ENCODE peak calls at places on chromosomes 16 and 17, in six cellular contexts. One of them, this sample, is unnamed.

GRCh38 chr17:32192379-32192778 is 50.1 kb downstream of the RHOT1 start:
- ATAC-seq in upper lobe of left lung: no peak
- ATAC-seq in GM12878: no peak
- ATAC-seq in HepG2: no peak
- ATAC-seq in A549: no peak
- ATAC-seq in K562: no peak
- ATAC-seq in this sample: no peak

GRCh38 chr17:33205552-33205951 is 87.5 kb downstream of the ASIC2 start:
- ATAC-seq in upper lobe of left lung: no peak
- ATAC-seq in GM12878: no peak
- ATAC-seq in HepG2: no peak
- ATAC-seq in A549: no peak
- ATAC-seq in K562: peak; percentile 44
- ATAC-seq in this sample: no peak

GRCh38 chr17:76642994-76643393 is 563 bp downstream of the ST6GALNAC1 start:
- ATAC-seq in upper lobe of left lung: no peak
- ATAC-seq in GM12878: no peak
- ATAC-seq in HepG2: no peak
- ATAC-seq in A549: no peak
- ATAC-seq in K562: peak; percentile 53
- ATAC-seq in this sample: no peak

GRCh38 chr17:12773153-12773552 is 16.1 kb upstream of the ARHGAP44 start:
- ATAC-seq in upper lobe of left lung: no peak
- ATAC-seq in GM12878: no peak
- ATAC-seq in HepG2: no peak
- ATAC-seq in A549: no peak
- ATAC-seq in K562: no peak
- ATAC-seq in this sample: no peak

GRCh38 chr16:73480381-73480780 is 432.5 kb upstream of the ZFHX3 start:
- ATAC-seq in upper lobe of left lung: no peak
- ATAC-seq in GM12878: no peak
- ATAC-seq in HepG2: no peak
- ATAC-seq in A549: no peak
- ATAC-seq in K562: no peak
- ATAC-seq in this sample: no peak

GRCh38 chr16:104355-104754 is 26.3 kb downstream of the MPG start:
- ATAC-seq in upper lobe of left lung: no peak
- ATAC-seq in GM12878: no peak
- ATAC-seq in HepG2: no peak
- ATAC-seq in A549: no peak
- ATAC-seq in K562: no peak
- ATAC-seq in this sample: no peak

GRCh38 chr16:85851034-85851780 is 47.8 kb upstream of the IRF8 start:
- ATAC-seq in upper lobe of left lung: no peak
- ATAC-seq in GM12878: peak; percentile 79
- ATAC-seq in HepG2: no peak
- ATAC-seq in A549: no peak
- ATAC-seq in K562: peak; percentile 49
- ATAC-seq in this sample: no peak

GRCh38 chr17:79269620-79270019 is 195.0 kb downstream of the ENGASE start:
- ATAC-seq in upper lobe of left lung: no peak
- ATAC-seq in GM12878: no peak
- ATAC-seq in HepG2: no peak
- ATAC-seq in A549: no peak
- ATAC-seq in K562: no peak
- ATAC-seq in this sample: no peak

GRCh38 chr17:80323982-80324381 is 63.3 kb downstream of the RNF213 start:
- ATAC-seq in upper lobe of left lung: no peak
- ATAC-seq in GM12878: no peak
- ATAC-seq in HepG2: no peak
- ATAC-seq in A549: no peak
- ATAC-seq in K562: no peak
- ATAC-seq in this sample: no peak

GRCh38 chr16:31134625-31135534 is 647 bp downstream of the PRSS8 start:
- ATAC-seq in upper lobe of left lung: peak; percentile 25
- ATAC-seq in GM12878: peak; percentile 42
- ATAC-seq in HepG2: peak; percentile 37
- ATAC-seq in A549: no peak
- ATAC-seq in K562: peak; percentile 81
- ATAC-seq in this sample: no peak

GRCh38 chr17:77322534-77323412 is 182.0 kb downstream of the SEC14L1 start:
- ATAC-seq in upper lobe of left lung: peak; percentile 58
- ATAC-seq in GM12878: peak; percentile 22
- ATAC-seq in HepG2: peak; percentile 85
- ATAC-seq in A549: peak; percentile 59
- ATAC-seq in K562: peak; percentile 68
- ATAC-seq in this sample: peak; percentile 76

GRCh38 chr17:55572139-55572538 is 60.9 kb upstream of the SMIM36 start:
- ATAC-seq in upper lobe of left lung: no peak
- ATAC-seq in GM12878: no peak
- ATAC-seq in HepG2: no peak
- ATAC-seq in A549: no peak
- ATAC-seq in K562: no peak
- ATAC-seq in this sample: no peak

GRCh38 chr16:20114356-20114755 is 40.7 kb upstream of the GPR139 start:
- ATAC-seq in upper lobe of left lung: no peak
- ATAC-seq in GM12878: no peak
- ATAC-seq in HepG2: no peak
- ATAC-seq in A549: peak; percentile 93
- ATAC-seq in K562: no peak
- ATAC-seq in this sample: no peak

GRCh38 chr16:27408602-27409031 is 6.6 kb downstream of the IL21R start:
- ATAC-seq in upper lobe of left lung: no peak
- ATAC-seq in GM12878: peak; percentile 17
- ATAC-seq in HepG2: no peak
- ATAC-seq in A549: no peak
- ATAC-seq in K562: no peak
- ATAC-seq in this sample: no peak

GRCh38 chr16:12535535-12536411 is 267.9 kb downstream of the CPPED1 start:
- ATAC-seq in upper lobe of left lung: no peak
- ATAC-seq in GM12878: peak; percentile 79
- ATAC-seq in HepG2: peak; percentile 59
- ATAC-seq in A549: no peak
- ATAC-seq in K562: peak; percentile 53
- ATAC-seq in this sample: no peak

GRCh38 chr17:46154151-46154816 is 38.9 kb downstream of the KANSL1 start:
- ATAC-seq in upper lobe of left lung: no peak
- ATAC-seq in GM12878: no peak
- ATAC-seq in HepG2: no peak
- ATAC-seq in A549: peak; percentile 17
- ATAC-seq in K562: peak; percentile 4
- ATAC-seq in this sample: no peak

GRCh38 chr16:49638696-49639629 is 216.9 kb downstream of the ZNF423 start:
- ATAC-seq in upper lobe of left lung: peak; percentile 1
- ATAC-seq in GM12878: no peak
- ATAC-seq in HepG2: peak; percentile 10
- ATAC-seq in A549: no peak
- ATAC-seq in K562: no peak
- ATAC-seq in this sample: peak; percentile 26

GRCh38 chr17:66177048-66177447 is 14.9 kb downstream of the CEP112 start:
- ATAC-seq in upper lobe of left lung: no peak
- ATAC-seq in GM12878: no peak
- ATAC-seq in HepG2: no peak
- ATAC-seq in A549: no peak
- ATAC-seq in K562: no peak
- ATAC-seq in this sample: no peak

GRCh38 chr16:65832269-65832668 is 534.2 kb upstream of the CDH5 start:
- ATAC-seq in upper lobe of left lung: no peak
- ATAC-seq in GM12878: no peak
- ATAC-seq in HepG2: peak; percentile 54
- ATAC-seq in A549: no peak
- ATAC-seq in K562: peak; percentile 39
- ATAC-seq in this sample: no peak

GRCh38 chr16:2529061-2529931 is 1.9 kb downstream of the CEMP1 start:
- ATAC-seq in upper lobe of left lung: no peak
- ATAC-seq in GM12878: no peak
- ATAC-seq in HepG2: no peak
- ATAC-seq in A549: no peak
- ATAC-seq in K562: no peak
- ATAC-seq in this sample: no peak

GRCh38 chr17:19650826-19651225 is 2.3 kb downstream of the ALDH3A2 start:
- ATAC-seq in upper lobe of left lung: no peak
- ATAC-seq in GM12878: no peak
- ATAC-seq in HepG2: no peak
- ATAC-seq in A549: no peak
- ATAC-seq in K562: no peak
- ATAC-seq in this sample: no peak

GRCh38 chr17:19651461-19652238 is 3.1 kb downstream of the ALDH3A2 start:
- ATAC-seq in upper lobe of left lung: no peak
- ATAC-seq in GM12878: no peak
- ATAC-seq in HepG2: no peak
- ATAC-seq in A549: no peak
- ATAC-seq in K562: no peak
- ATAC-seq in this sample: no peak

GRCh38 chr17:19647697-19648474 is 665 bp upstream of the ALDH3A2 start:
- ATAC-seq in upper lobe of left lung: peak; percentile 73
- ATAC-seq in GM12878: peak; percentile 60
- ATAC-seq in HepG2: peak; percentile 5
- ATAC-seq in A549: peak; percentile 71
- ATAC-seq in K562: no peak
- ATAC-seq in this sample: peak; percentile 58

GRCh38 chr17:19646788-19647696 is 1.5 kb upstream of the ALDH3A2 start:
- ATAC-seq in upper lobe of left lung: no peak
- ATAC-seq in GM12878: no peak
- ATAC-seq in HepG2: no peak
- ATAC-seq in A549: no peak
- ATAC-seq in K562: no peak
- ATAC-seq in this sample: no peak

DNA sequence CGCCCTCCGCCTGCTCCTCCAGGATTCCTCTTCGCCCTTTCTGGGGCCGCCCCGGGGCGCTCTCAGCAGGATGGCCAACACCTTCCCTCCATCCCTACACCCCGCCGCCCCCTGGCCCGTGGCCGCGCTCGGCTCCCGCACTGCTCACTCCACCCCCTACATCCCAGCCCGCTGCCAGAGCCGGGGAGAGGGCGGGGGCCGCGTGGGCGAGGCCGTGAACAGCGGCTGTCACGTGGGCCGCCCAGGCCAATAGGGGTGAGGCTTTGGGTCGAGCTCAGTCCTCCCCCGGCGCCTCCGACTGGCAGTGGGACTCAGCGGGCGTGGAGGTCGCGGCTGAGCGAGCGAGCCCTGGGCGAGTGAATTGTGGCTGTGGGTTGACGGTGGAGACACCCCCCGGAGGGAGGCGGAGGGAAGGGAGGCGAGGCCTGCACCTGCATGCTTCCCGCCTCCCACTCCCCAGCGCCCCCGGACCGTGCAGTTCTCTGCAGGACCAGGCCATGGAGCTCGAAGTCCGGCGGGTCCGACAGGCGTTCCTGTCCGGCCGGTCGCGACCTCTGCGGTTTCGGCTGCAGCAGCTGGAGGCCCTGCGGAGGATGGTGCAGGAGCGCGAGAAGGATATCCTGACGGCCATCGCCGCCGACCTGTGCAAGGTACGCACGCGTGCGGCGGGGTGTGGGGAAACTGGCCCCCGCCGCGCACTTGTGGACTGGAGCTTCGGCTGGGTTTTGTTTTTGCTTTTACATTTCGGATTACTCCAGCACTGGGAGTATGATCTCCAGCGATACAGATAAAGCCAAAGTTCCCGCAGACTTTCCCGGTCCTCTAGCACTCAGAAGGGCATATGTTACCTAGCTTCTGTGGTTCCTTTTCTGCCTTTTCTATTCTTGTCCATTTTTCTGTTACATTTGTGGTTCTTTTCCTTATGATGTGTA is at the start of gene ALDH3A2:
- ATAC-seq in upper lobe of left lung: peak; percentile 99
- ATAC-seq in GM12878: peak; percentile 98
- ATAC-seq in HepG2: peak; percentile 94
- ATAC-seq in A549: peak; percentile 89
- ATAC-seq in K562: peak; percentile 98
- ATAC-seq in this sample: peak; percentile 99
- TF ChIP-seq EP300 in upper lobe of left lung: no peak
- TF ChIP-seq EP300 in GM12878: no peak
- TF ChIP-seq EP300 in HepG2: peak; percentile 77
- TF ChIP-seq EP300 in A549: no peak
- TF ChIP-seq EP300 in K562: no peak
- TF ChIP-seq EP300 in this sample: no peak

GRCh38 chr17:81690066-81690465 is 6.3 kb downstream of the HGS start:
- ATAC-seq in upper lobe of left lung: no peak
- ATAC-seq in GM12878: no peak
- ATAC-seq in HepG2: no peak
- ATAC-seq in A549: no peak
- ATAC-seq in K562: no peak
- ATAC-seq in this sample: no peak

GRCh38 chr17:81690549-81690948 is 6.7 kb downstream of the HGS start:
- ATAC-seq in upper lobe of left lung: no peak
- ATAC-seq in GM12878: no peak
- ATAC-seq in HepG2: no peak
- ATAC-seq in A549: no peak
- ATAC-seq in K562: no peak
- ATAC-seq in this sample: no peak

GRCh38 chr17:81691196-81691595 is 7.4 kb downstream of the HGS start:
- ATAC-seq in upper lobe of left lung: no peak
- ATAC-seq in GM12878: no peak
- ATAC-seq in HepG2: no peak
- ATAC-seq in A549: no peak
- ATAC-seq in K562: no peak
- ATAC-seq in this sample: no peak

GRCh38 chr17:81693491-81694360 is 9.4 kb upstream of the MRPL12 start:
- ATAC-seq in upper lobe of left lung: no peak
- ATAC-seq in GM12878: no peak
- ATAC-seq in HepG2: peak; percentile 31
- ATAC-seq in A549: peak; percentile 31
- ATAC-seq in K562: peak; percentile 56
- ATAC-seq in this sample: no peak

DNA sequence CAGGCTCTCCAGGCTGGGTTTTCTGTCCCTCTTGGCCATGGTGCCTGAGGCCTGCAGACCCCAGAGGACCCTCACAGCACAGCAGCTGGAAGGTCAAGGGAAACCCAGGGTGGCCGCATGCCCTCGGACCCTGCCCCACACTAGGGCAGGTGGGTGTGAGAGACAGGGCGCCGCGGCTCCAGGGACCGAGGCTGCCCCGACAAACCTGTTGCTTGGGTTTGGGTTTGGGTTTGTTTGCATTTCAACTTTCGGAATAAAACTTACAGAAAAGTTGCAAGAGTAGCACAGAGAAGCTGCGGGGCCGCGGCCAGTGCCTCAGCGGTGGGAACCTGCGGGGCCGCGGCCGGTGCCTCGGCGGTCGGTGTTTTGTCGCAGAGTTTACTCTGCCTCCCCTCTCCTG is 7.8 kb downstream of the HGS start:
- ATAC-seq in upper lobe of left lung: no peak
- ATAC-seq in GM12878: no peak
- ATAC-seq in HepG2: no peak
- ATAC-seq in A549: no peak
- ATAC-seq in K562: no peak
- ATAC-seq in this sample: no peak
- TF ChIP-seq EP300 in upper lobe of left lung: no peak
- TF ChIP-seq EP300 in GM12878: no peak
- TF ChIP-seq EP300 in HepG2: no peak
- TF ChIP-seq EP300 in A549: no peak
- TF ChIP-seq EP300 in K562: no peak
- TF ChIP-seq EP300 in this sample: no peak

GRCh38 chr17:34312080-34312479 is 7.2 kb upstream of the CCL8 start:
- ATAC-seq in upper lobe of left lung: peak; percentile 47
- ATAC-seq in GM12878: no peak
- ATAC-seq in HepG2: no peak
- ATAC-seq in A549: no peak
- ATAC-seq in K562: no peak
- ATAC-seq in this sample: peak; percentile 79
- TF ChIP-seq EP300 in upper lobe of left lung: no peak
- TF ChIP-seq EP300 in GM12878: no peak
- TF ChIP-seq EP300 in HepG2: no peak
- TF ChIP-seq EP300 in A549: no peak
- TF ChIP-seq EP300 in K562: no peak
- TF ChIP-seq EP300 in this sample: no peak

GRCh38 chr16:57165483-57165882 is 20.4 kb downstream of the PSME3IP1 start:
- ATAC-seq in upper lobe of left lung: no peak
- ATAC-seq in GM12878: no peak
- ATAC-seq in HepG2: no peak
- ATAC-seq in A549: no peak
- ATAC-seq in K562: no peak
- ATAC-seq in this sample: no peak
- TF ChIP-seq EP300 in upper lobe of left lung: no peak
- TF ChIP-seq EP300 in GM12878: no peak
- TF ChIP-seq EP300 in HepG2: no peak
- TF ChIP-seq EP300 in A549: no peak
- TF ChIP-seq EP300 in K562: no peak
- TF ChIP-seq EP300 in this sample: no peak

This sample was measured in gastroesophageal sphincter.